ENCODE peak calls at places on chromosomes 12 and 14, in seven cellular contexts. Q, I, G, A, H, E and X are unnamed samples.

GRCh38 chr14:84987042-84987441 is 542.9 kb upstream of the FLRT2 start:
- DNase-seq in Q (no peak), I (no peak), G (no peak), A (no peak), H (no peak), E (no peak), X (no peak)

GRCh38 chr12:127479256-127479655 is 787.7 kb upstream of the TMEM132C start:
- DNase-seq in Q (no peak), I (no peak), G (no peak), A (no peak), H (no peak), E (no peak), X (no peak)

GRCh38 chr12:75910452-75910722 is 121.2 kb downstream of the PHLDA1 start:
- DNase-seq in Q (no peak), I (no peak), G (no peak), A (no peak), H (no peak), E (no peak), X (no peak)

GRCh38 chr14:74882103-74882920 is 596 bp downstream of the DLST start:
- DNase-seq in Q (peak; percentile 28), I (peak; percentile 24), G (no peak), A (peak; percentile 58), H (peak; percentile 49), E (peak; percentile 72), X (no peak)

GRCh38 chr12:25992026-25992782 is 33.7 kb downstream of the RASSF8 start:
- DNase-seq in Q (no peak), I (no peak), G (no peak), A (no peak), H (no peak), E (no peak), X (no peak)

GRCh38 chr14:70585221-70585620 is 15.2 kb downstream of the MED6 start:
- DNase-seq in Q (no peak), I (peak; percentile 21), G (no peak), A (no peak), H (no peak), E (no peak), X (no peak)

GRCh38 chr12:131452444-131452860 is 258.4 kb upstream of the SFSWAP start:
- DNase-seq in Q (no peak), I (peak; percentile 59), G (peak; percentile 51), A (no peak), H (no peak), E (no peak), X (no peak)

GRCh38 chr12:109020750-109021380 is at the start of gene SVOP:
- DNase-seq in Q (peak; percentile 62), I (peak; percentile 70), G (peak; percentile 79), A (peak; percentile 76), H (peak; percentile 74), E (peak; percentile 74), X (peak; percentile 11)

GRCh38 chr14:38202444-38203191 is 5.1 kb upstream of the SSTR1 start:
- DNase-seq in Q (no peak), I (no peak), G (no peak), A (no peak), H (no peak), E (no peak), X (no peak)

GRCh38 chr14:64610049-64610746 is 60.4 kb downstream of the PPP1R36 start:
- DNase-seq in Q (no peak), I (no peak), G (no peak), A (no peak), H (no peak), E (no peak), X (no peak)

GRCh38 chr12:43316506-43316905 is 235.5 kb downstream of the ADAMTS20 start:
- DNase-seq in Q (no peak), I (no peak), G (no peak), A (no peak), H (no peak), E (no peak), X (no peak)

GRCh38 chr12:32233568-32233967 is 126.9 kb downstream of the BICD1 start:
- DNase-seq in Q (no peak), I (no peak), G (no peak), A (no peak), H (no peak), E (no peak), X (no peak)

GRCh38 chr12:92144631-92145480 is 790 bp downstream of the BTG1 start:
- DNase-seq in Q (peak; percentile 67), I (peak; percentile 44), G (peak; percentile 92), A (peak; percentile 60), H (peak; percentile 57), E (peak; percentile 81), X (peak; percentile 33)

GRCh38 chr14:98974113-98974512 is 297.9 kb downstream of the BCL11B start:
- DNase-seq in Q (no peak), I (no peak), G (no peak), A (no peak), H (no peak), E (no peak), X (no peak)

GRCh38 chr12:124188561-124189405 is 106.1 kb upstream of the RFLNA start:
- DNase-seq in Q (no peak), I (no peak), G (peak; percentile 45), A (no peak), H (no peak), E (no peak), X (no peak)

GRCh38 chr12:55697686-55698085 is 10.0 kb downstream of the ITGA7 start:
- DNase-seq in Q (no peak), I (no peak), G (peak; percentile 45), A (no peak), H (no peak), E (peak; percentile 37), X (peak; percentile 11)

DNA sequence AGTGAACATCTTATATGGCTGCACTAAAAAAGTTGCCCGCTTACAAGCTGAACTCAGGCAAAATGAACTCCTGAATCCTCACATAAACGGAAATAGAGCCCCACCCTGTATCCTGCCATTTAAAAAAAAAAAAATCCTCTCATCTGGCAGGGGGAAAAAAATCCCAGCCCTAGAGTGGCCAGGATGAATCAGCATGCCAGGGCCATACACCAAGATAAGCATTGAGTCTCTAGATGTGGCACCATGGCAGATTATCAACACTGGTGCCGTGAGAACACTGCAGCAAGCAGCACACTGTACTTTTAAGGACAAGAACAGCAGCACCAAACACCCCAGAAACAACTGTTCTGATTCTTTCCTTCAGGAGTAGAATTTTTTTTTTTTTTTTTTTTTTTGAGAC is 65.5 kb downstream of the RASSF3 start:
- DNase-seq in Q (peak; percentile 75), I (peak; percentile 78), G (no peak), A (no peak), H (no peak), E (peak; percentile 94), X (no peak)
- H3K4me1 ChIP-seq in Q (peaks cover 27% of the 10 kb centered on the region), I (peaks cover 96% of the 10 kb centered on the region), G (peaks cover 100% of the 10 kb centered on the region), A (peaks cover 18% of the 10 kb centered on the region), H (peaks cover 4% of the 10 kb centered on the region), E (peaks cover 84% of the 10 kb centered on the region), X (peaks cover 42% of the 10 kb centered on the region)

DNA sequence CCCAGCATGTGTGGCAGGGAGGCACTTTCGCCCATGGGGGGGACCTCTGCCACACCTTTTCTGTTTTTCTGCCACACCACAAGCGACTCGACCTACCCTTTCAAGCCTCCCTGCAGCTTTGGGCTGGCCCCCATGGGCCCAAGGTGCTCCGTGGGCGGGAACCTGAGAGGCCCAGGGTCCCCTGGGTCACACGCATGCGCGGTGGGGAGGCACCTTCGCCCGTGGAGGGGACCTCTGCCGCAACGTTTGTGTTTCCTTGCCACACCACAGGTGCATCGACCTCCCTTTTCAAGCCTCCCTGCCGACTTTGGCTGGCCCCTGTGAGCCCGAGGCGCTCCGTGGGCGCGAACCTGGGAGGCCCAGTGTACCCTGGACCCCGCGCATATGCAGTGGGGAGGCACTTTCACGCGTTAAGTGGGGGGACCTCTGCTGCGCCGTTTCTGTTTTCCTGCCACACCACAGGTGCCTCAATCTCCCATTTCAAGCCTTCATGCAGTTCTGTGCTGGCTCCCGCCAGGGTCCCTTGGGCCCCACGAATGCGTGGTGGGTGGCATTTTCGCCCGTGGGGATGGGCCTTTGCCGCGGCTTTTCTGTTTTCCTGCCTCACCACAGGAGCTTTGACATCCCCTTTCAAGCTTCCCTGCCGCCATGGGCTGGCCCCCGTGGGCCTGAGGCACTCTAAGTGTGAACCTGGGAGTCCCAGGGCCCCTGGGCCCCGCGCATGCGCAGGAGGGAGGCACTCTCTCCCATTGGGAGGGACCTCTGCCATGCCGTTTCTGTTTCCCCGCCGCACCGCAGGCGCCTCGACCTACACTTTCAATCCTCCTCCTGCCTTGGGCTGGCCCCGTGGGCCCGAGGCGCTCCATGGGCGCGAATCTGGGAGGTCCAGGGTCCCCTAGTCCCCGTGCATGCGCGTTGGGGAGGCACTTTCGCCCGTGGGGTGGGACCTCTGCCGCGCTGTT is 332.2 kb downstream of the ALG10 start:
- DNase-seq in Q (no peak), I (peak; percentile 69), G (no peak), A (no peak), H (no peak), E (no peak), X (no peak)
- H3K4me3 ChIP-seq in Q (no peak overlapping the region), I (peak overlapping the region; percentile 49), G (no peak overlapping the region), A (no peak overlapping the region), H (no peak overlapping the region), E (no peak overlapping the region), X (no peak overlapping the region)

DNA sequence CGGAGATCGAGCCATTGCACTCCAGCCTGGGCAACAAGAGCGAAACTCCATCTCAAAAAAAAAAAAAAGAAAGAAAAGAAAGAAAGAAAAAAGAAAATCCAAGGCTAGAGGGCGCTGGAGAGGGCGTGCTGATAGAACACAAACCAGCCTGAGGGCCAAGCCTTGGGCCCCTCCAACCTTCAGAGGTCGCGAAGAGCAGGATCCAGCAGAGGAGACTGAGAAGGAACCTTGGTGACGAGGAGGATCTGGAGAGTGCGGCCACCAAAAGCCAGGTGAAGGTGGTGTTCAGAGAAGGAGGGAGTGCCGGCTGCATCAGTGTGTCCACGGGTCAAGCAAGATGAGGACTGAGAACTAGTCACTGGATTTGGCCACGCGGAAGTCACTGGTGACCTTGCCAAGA is 4.1 kb upstream of the DYNC1H1 start:
- DNase-seq in Q (no peak), I (no peak), G (peak; percentile 69), A (no peak), H (no peak), E (peak; percentile 62), X (no peak)
- TF ChIP-seq CTCF in Q (no peak), I (peak; percentile 54), G (no peak), A (no peak), H (no peak), E (no peak), X (no peak)

GRCh38 chr12:116860281-116860680 is 21.0 kb downstream of the HRK start:
- DNase-seq in Q (no peak), I (no peak), G (no peak), A (no peak), H (no peak), E (no peak), X (no peak)

GRCh38 chr12:116861331-116861730 is 19.9 kb downstream of the HRK start:
- DNase-seq in Q (peak; percentile 31), I (no peak), G (peak; percentile 82), A (peak; percentile 40), H (peak; percentile 30), E (peak; percentile 80), X (no peak)

GRCh38 chr12:116855744-116856470 is 25.3 kb downstream of the HRK start:
- DNase-seq in Q (no peak), I (peak; percentile 25), G (no peak), A (no peak), H (no peak), E (no peak), X (no peak)

GRCh38 chr12:116853507-116853906 is 27.7 kb downstream of the HRK start:
- DNase-seq in Q (no peak), I (no peak), G (no peak), A (no peak), H (no peak), E (no peak), X (no peak)

DNA sequence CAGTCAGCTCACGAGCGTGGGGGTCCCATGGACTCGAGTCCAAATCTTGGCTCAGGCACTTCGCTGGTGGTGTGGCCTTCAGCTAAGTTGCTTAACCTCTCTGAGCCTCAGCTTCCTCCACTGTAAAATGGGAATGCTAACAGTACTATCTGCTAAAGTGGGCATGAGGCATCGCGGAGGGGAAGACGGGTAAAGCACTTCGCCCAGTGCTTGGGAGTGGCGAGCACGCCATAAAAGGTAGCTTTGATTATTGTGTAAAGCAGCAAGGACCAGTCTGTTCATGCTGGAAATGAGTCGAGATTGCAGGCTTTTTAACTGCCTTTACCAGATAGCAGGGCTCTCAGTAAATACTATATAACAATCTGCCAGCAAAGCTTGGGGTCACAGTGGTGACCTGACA is 24.5 kb downstream of the HRK start:
- DNase-seq in Q (no peak), I (no peak), G (no peak), A (no peak), H (no peak), E (no peak), X (no peak)
- H3K4me1 ChIP-seq in Q (no peaks in the 10 kb centered on the region), I (peaks cover 34% of the 10 kb centered on the region), G (peaks cover 50% of the 10 kb centered on the region), A (no peaks in the 10 kb centered on the region), H (no peaks in the 10 kb centered on the region), E (peaks cover 24% of the 10 kb centered on the region), X (no peaks in the 10 kb centered on the region)